ENCODE peak calls at places on chromosomes 4 and X, in six cellular contexts. One of them, this sample, is unnamed.
A peak's percentile ranks its signal among the peaks of the same experiment; 100 is the strongest.

GRCh38 chrX:8913665-8914409 is 112.7 kb upstream of the FAM9A start:
- DNase-seq in MM.1S: no peak
- DNase-seq in fibroblast of lung: peak; percentile 85
- DNase-seq in nephron progenitor cell: no peak
- DNase-seq in GM12865: no peak
- DNase-seq in psoas muscle: no peak
- DNase-seq in this sample: no peak

GRCh38 chrX:16662402-16662801 is 12.4 kb downstream of the S100G start:
- DNase-seq in MM.1S: no peak
- DNase-seq in fibroblast of lung: no peak
- DNase-seq in nephron progenitor cell: no peak
- DNase-seq in GM12865: no peak
- DNase-seq in psoas muscle: no peak
- DNase-seq in this sample: no peak

GRCh38 chrX:14528629-14529287 is 578 bp upstream of the GLRA2 start:
- DNase-seq in MM.1S: peak; percentile 44
- DNase-seq in fibroblast of lung: peak; percentile 55
- DNase-seq in nephron progenitor cell: peak; percentile 80
- DNase-seq in GM12865: peak; percentile 60
- DNase-seq in psoas muscle: peak; percentile 41
- DNase-seq in this sample: peak; percentile 77

GRCh38 chrX:1661922-1662221 is 47.0 kb downstream of the ASMT start:
- DNase-seq in MM.1S: no peak
- DNase-seq in fibroblast of lung: no peak
- DNase-seq in nephron progenitor cell: no peak
- DNase-seq in GM12865: no peak
- DNase-seq in psoas muscle: no peak
- DNase-seq in this sample: no peak

GRCh38 chr4:154807042-154807630 is 26.1 kb downstream of the RBM46 start:
- DNase-seq in MM.1S: peak; percentile 65
- DNase-seq in fibroblast of lung: peak; percentile 75
- DNase-seq in nephron progenitor cell: no peak
- DNase-seq in GM12865: peak; percentile 31
- DNase-seq in psoas muscle: no peak
- DNase-seq in this sample: no peak

GRCh38 chr4:139902328-139903217 is 237.0 kb downstream of the MGST2 start:
- DNase-seq in MM.1S: no peak
- DNase-seq in fibroblast of lung: peak; percentile 47
- DNase-seq in nephron progenitor cell: no peak
- DNase-seq in GM12865: no peak
- DNase-seq in psoas muscle: no peak
- DNase-seq in this sample: no peak

GRCh38 chr4:186724048-186724860 is 598 bp upstream of the FAT1 start:
- DNase-seq in MM.1S: peak; percentile 54
- DNase-seq in fibroblast of lung: peak; percentile 79
- DNase-seq in nephron progenitor cell: peak; percentile 62
- DNase-seq in GM12865: no peak
- DNase-seq in psoas muscle: peak; percentile 56
- DNase-seq in this sample: peak; percentile 63

GRCh38 chrX:131841496-131842410 is 181.3 kb upstream of the STK26 start:
- DNase-seq in MM.1S: peak; percentile 46
- DNase-seq in fibroblast of lung: peak; percentile 50
- DNase-seq in nephron progenitor cell: peak; percentile 55
- DNase-seq in GM12865: peak; percentile 57
- DNase-seq in psoas muscle: no peak
- DNase-seq in this sample: no peak

GRCh38 chr4:147696866-147697265 is 12.9 kb upstream of the PRMT9 start:
- DNase-seq in MM.1S: no peak
- DNase-seq in fibroblast of lung: no peak
- DNase-seq in nephron progenitor cell: no peak
- DNase-seq in GM12865: no peak
- DNase-seq in psoas muscle: no peak
- DNase-seq in this sample: no peak

GRCh38 chr4:95910749-95911148 is 70.9 kb downstream of the PDHA2 start:
- DNase-seq in MM.1S: no peak
- DNase-seq in fibroblast of lung: no peak
- DNase-seq in nephron progenitor cell: no peak
- DNase-seq in GM12865: no peak
- DNase-seq in psoas muscle: no peak
- DNase-seq in this sample: no peak

GRCh38 chr4:36037127-36037526 is 207.2 kb downstream of the ARAP2 start:
- DNase-seq in MM.1S: no peak
- DNase-seq in fibroblast of lung: no peak
- DNase-seq in nephron progenitor cell: no peak
- DNase-seq in GM12865: no peak
- DNase-seq in psoas muscle: no peak
- DNase-seq in this sample: no peak

GRCh38 chrX:110734894-110735541 is 60.6 kb downstream of the CHRDL1 start:
- DNase-seq in MM.1S: no peak
- DNase-seq in fibroblast of lung: peak; percentile 52
- DNase-seq in nephron progenitor cell: no peak
- DNase-seq in GM12865: no peak
- DNase-seq in psoas muscle: no peak
- DNase-seq in this sample: no peak

GRCh38 chr4:20878806-20879205 is 178.5 kb downstream of the PACRGL start:
- DNase-seq in MM.1S: no peak
- DNase-seq in fibroblast of lung: no peak
- DNase-seq in nephron progenitor cell: peak; percentile 13
- DNase-seq in GM12865: no peak
- DNase-seq in psoas muscle: no peak
- DNase-seq in this sample: no peak

GRCh38 chr4:36172650-36173049 is 71.7 kb downstream of the ARAP2 start:
- DNase-seq in MM.1S: no peak
- DNase-seq in fibroblast of lung: no peak
- DNase-seq in nephron progenitor cell: no peak
- DNase-seq in GM12865: no peak
- DNase-seq in psoas muscle: no peak
- DNase-seq in this sample: no peak

GRCh38 chr4:7765676-7766075 is 174.0 kb downstream of the AFAP1 start:
- DNase-seq in MM.1S: no peak
- DNase-seq in fibroblast of lung: no peak
- DNase-seq in nephron progenitor cell: no peak
- DNase-seq in GM12865: no peak
- DNase-seq in psoas muscle: peak; percentile 14
- DNase-seq in this sample: no peak

GRCh38 chrX:68732906-68733493 is 85.5 kb downstream of the STARD8 start:
- DNase-seq in MM.1S: peak; percentile 36
- DNase-seq in fibroblast of lung: peak; percentile 34
- DNase-seq in nephron progenitor cell: peak; percentile 79
- DNase-seq in GM12865: peak; percentile 66
- DNase-seq in psoas muscle: peak; percentile 77
- DNase-seq in this sample: peak; percentile 76

DNA sequence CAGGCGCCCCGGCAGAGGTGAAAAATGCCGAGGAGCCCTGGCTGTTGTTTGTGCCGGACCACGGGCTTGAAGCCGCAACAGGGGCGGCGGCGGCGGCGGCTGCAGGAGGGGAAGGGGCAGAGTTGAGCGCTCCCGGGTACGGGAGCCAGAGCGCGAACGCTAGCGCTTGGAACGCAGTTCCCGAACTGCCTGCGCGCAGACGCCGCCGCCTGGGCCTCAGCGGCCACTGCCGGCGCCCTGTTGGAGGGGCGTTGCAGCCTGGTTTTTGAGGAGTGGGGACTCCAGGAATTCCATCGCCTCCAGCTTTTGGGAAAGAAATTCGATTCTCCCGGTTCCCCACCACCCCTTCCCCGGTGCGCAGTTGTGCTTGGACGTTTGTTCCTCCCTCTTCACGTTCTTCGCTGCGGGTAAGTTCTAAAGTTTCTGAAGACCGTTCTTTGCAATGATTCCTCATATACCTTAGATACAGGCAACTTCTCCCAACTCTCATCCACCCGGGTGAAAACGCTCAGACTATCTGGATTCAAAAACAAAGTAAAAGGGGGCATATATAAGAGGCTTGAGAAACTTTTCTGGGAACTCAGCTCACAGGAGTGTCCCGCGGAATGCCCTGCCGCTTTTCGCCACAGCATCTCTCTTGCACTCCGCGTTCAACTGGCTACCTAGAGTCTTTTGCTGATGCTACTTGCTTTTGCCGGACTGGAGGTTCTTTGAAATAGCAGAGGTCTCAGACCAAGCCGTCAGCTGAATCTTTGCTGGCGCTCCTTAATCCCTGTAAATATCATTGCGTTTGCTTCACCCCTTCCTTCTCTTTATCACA is 1.0 kb downstream of the FAT4 start:
- DNase-seq in MM.1S: peak; percentile 28
- DNase-seq in fibroblast of lung: peak; percentile 61
- DNase-seq in nephron progenitor cell: peak; percentile 71
- DNase-seq in GM12865: no peak
- DNase-seq in psoas muscle: peak; percentile 76
- DNase-seq in this sample: peak; percentile 65
- TF ChIP-seq CTCF in MM.1S: no peak
- TF ChIP-seq CTCF in fibroblast of lung: peak; percentile 29
- TF ChIP-seq CTCF in nephron progenitor cell: no peak
- TF ChIP-seq CTCF in GM12865: no peak
- TF ChIP-seq CTCF in psoas muscle: no peak
- TF ChIP-seq CTCF in this sample: no peak

GRCh38 chr4:172897046-172897445 is 271.6 kb upstream of the GALNT7 start:
- DNase-seq in MM.1S: no peak
- DNase-seq in fibroblast of lung: no peak
- DNase-seq in nephron progenitor cell: no peak
- DNase-seq in GM12865: no peak
- DNase-seq in psoas muscle: no peak
- DNase-seq in this sample: no peak

GRCh38 chr4:172887959-172888358 is 280.7 kb upstream of the GALNT7 start:
- DNase-seq in MM.1S: no peak
- DNase-seq in fibroblast of lung: no peak
- DNase-seq in nephron progenitor cell: no peak
- DNase-seq in GM12865: no peak
- DNase-seq in psoas muscle: no peak
- DNase-seq in this sample: no peak

GRCh38 chr4:172895699-172896098 is 272.9 kb upstream of the GALNT7 start:
- DNase-seq in MM.1S: no peak
- DNase-seq in fibroblast of lung: no peak
- DNase-seq in nephron progenitor cell: no peak
- DNase-seq in GM12865: no peak
- DNase-seq in psoas muscle: no peak
- DNase-seq in this sample: no peak

GRCh38 chr4:172892300-172892699 is 276.3 kb upstream of the GALNT7 start:
- DNase-seq in MM.1S: peak; percentile 57
- DNase-seq in fibroblast of lung: peak; percentile 13
- DNase-seq in nephron progenitor cell: no peak
- DNase-seq in GM12865: peak; percentile 48
- DNase-seq in psoas muscle: no peak
- DNase-seq in this sample: peak; percentile 14
- TF ChIP-seq CTCF in MM.1S: peak; percentile 78
- TF ChIP-seq CTCF in fibroblast of lung: peak; percentile 63
- TF ChIP-seq CTCF in nephron progenitor cell: peak; percentile 55
- TF ChIP-seq CTCF in GM12865: peak; percentile 65
- TF ChIP-seq CTCF in psoas muscle: peak; percentile 12
- TF ChIP-seq CTCF in this sample: peak; percentile 75

GRCh38 chr4:42654606-42655005 is 2.3 kb downstream of the ATP8A1 start:
- DNase-seq in MM.1S: no peak
- DNase-seq in fibroblast of lung: peak; percentile 84
- DNase-seq in nephron progenitor cell: no peak
- DNase-seq in GM12865: peak; percentile 59
- DNase-seq in psoas muscle: no peak
- DNase-seq in this sample: no peak

GRCh38 chr4:42655248-42655647 is 1.7 kb downstream of the ATP8A1 start:
- DNase-seq in MM.1S: no peak
- DNase-seq in fibroblast of lung: no peak
- DNase-seq in nephron progenitor cell: no peak
- DNase-seq in GM12865: peak; percentile 48
- DNase-seq in psoas muscle: no peak
- DNase-seq in this sample: no peak

GRCh38 chr4:42655921-42656735 is 777 bp downstream of the ATP8A1 start:
- DNase-seq in MM.1S: peak; percentile 86
- DNase-seq in fibroblast of lung: no peak
- DNase-seq in nephron progenitor cell: peak; percentile 58
- DNase-seq in GM12865: peak; percentile 86
- DNase-seq in psoas muscle: peak; percentile 64
- DNase-seq in this sample: peak; percentile 43

GRCh38 chr4:42656986-42657792 is at the start of gene ATP8A1:
- DNase-seq in MM.1S: peak; percentile 94
- DNase-seq in fibroblast of lung: peak; percentile 78
- DNase-seq in nephron progenitor cell: peak; percentile 96
- DNase-seq in GM12865: peak; percentile 96
- DNase-seq in psoas muscle: peak; percentile 96
- DNase-seq in this sample: peak; percentile 94

DNA sequence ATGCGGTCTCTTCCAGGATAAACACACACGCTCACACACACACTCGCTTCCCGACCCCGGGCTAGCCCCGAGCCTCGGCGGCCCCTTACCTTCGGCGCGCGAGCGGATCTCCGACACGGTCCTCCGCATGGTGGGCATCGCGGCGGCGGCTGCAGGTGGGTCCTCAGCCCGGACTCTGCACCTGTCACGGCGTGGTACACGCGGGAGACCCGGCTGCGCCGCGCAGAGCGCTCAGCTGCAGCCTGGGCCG is 244 bp downstream of the ATP8A1 start:
- DNase-seq in MM.1S: no peak
- DNase-seq in fibroblast of lung: no peak
- DNase-seq in nephron progenitor cell: no peak
- DNase-seq in GM12865: no peak
- DNase-seq in psoas muscle: no peak
- DNase-seq in this sample: no peak
- TF ChIP-seq CTCF in MM.1S: no peak
- TF ChIP-seq CTCF in fibroblast of lung: no peak
- TF ChIP-seq CTCF in nephron progenitor cell: no peak
- TF ChIP-seq CTCF in GM12865: no peak
- TF ChIP-seq CTCF in psoas muscle: no peak
- TF ChIP-seq CTCF in this sample: no peak

GRCh38 chrX:40483502-40483901 is 97.3 kb upstream of the ATP6AP2 start:
- DNase-seq in MM.1S: no peak
- DNase-seq in fibroblast of lung: no peak
- DNase-seq in nephron progenitor cell: no peak
- DNase-seq in GM12865: peak; percentile 36
- DNase-seq in psoas muscle: no peak
- DNase-seq in this sample: no peak

GRCh38 chrX:40488299-40488698 is 92.5 kb upstream of the ATP6AP2 start:
- DNase-seq in MM.1S: no peak
- DNase-seq in fibroblast of lung: no peak
- DNase-seq in nephron progenitor cell: no peak
- DNase-seq in GM12865: no peak
- DNase-seq in psoas muscle: no peak
- DNase-seq in this sample: no peak

GRCh38 chrX:40485427-40485826 is 95.3 kb upstream of the ATP6AP2 start:
- DNase-seq in MM.1S: no peak
- DNase-seq in fibroblast of lung: no peak
- DNase-seq in nephron progenitor cell: no peak
- DNase-seq in GM12865: no peak
- DNase-seq in psoas muscle: no peak
- DNase-seq in this sample: no peak

GRCh38 chrX:40484408-40485091 is 96.2 kb upstream of the ATP6AP2 start:
- DNase-seq in MM.1S: no peak
- DNase-seq in fibroblast of lung: no peak
- DNase-seq in nephron progenitor cell: no peak
- DNase-seq in GM12865: no peak
- DNase-seq in psoas muscle: no peak
- DNase-seq in this sample: no peak

DNA sequence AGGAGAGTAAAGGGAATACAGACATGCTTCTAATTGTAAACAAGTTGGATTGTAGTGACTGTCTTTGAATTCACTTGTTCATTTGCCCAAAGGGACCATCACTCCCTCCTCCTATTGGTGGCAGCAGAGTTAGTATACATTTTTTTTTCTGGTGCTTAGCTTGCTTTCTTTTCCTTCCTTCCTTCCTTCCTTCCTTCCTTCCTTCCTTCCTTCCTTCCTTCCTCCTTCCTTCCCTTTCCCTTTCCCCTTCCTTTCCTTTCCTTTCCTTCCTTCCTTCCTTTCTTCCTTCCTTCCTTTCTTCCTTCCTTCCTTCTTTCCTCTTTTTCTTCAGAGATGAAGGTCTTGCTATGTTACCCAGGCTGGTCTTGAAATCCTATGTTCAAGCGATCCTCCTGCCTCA is 94.8 kb upstream of the ATP6AP2 start:
- DNase-seq in MM.1S: no peak
- DNase-seq in fibroblast of lung: no peak
- DNase-seq in nephron progenitor cell: no peak
- DNase-seq in GM12865: no peak
- DNase-seq in psoas muscle: no peak
- DNase-seq in this sample: no peak
- TF ChIP-seq CTCF in MM.1S: no peak
- TF ChIP-seq CTCF in fibroblast of lung: no peak
- TF ChIP-seq CTCF in nephron progenitor cell: no peak
- TF ChIP-seq CTCF in GM12865: no peak
- TF ChIP-seq CTCF in psoas muscle: no peak
- TF ChIP-seq CTCF in this sample: no peak